ENCODE peak calls at places on chromosomes 7 and 10, in five cellular contexts. D is HepG2, S is SK-N-SH, I is K562, X is GM12878. T is an unnamed sample.

GRCh38 chr7:138245682-138246081 is 169.4 kb downstream of the AKR1D1 start:
- DNase-seq in D (peak; percentile 97), S (no peak), I (no peak), X (no peak), T (no peak)

GRCh38 chr7:73435471-73436009 is 2.0 kb downstream of the FZD9 start:
- DNase-seq in D (no peak), S (no peak), I (no peak), X (no peak), T (no peak)

GRCh38 chr7:117862378-117862777 is 10.9 kb downstream of the CTTNBP2 start:
- DNase-seq in D (peak; percentile 47), S (no peak), I (no peak), X (no peak), T (no peak)

GRCh38 chr7:155369-156000 is 36.9 kb upstream of the FAM20C start:
- DNase-seq in D (no peak), S (no peak), I (no peak), X (no peak), T (no peak)

GRCh38 chr7:22275574-22276150 is 81.3 kb downstream of the RAPGEF5 start:
- DNase-seq in D (no peak), S (no peak), I (no peak), X (no peak), T (no peak)

GRCh38 chr7:33711231-33712019 is 193.9 kb upstream of the BMPER start:
- DNase-seq in D (no peak), S (no peak), I (no peak), X (no peak), T (no peak)

GRCh38 chr10:93287775-93288174 is 194.4 kb downstream of the MYOF start:
- DNase-seq in D (no peak), S (no peak), I (no peak), X (no peak), T (no peak)

GRCh38 chr10:132885451-132886210 is 56.7 kb downstream of the CFAP46 start:
- DNase-seq in D (no peak), S (no peak), I (no peak), X (no peak), T (no peak)

GRCh38 chr7:158743219-158743618 is 38.6 kb upstream of the NCAPG2 start:
- DNase-seq in D (no peak), S (no peak), I (no peak), X (no peak), T (no peak)

GRCh38 chr10:102869290-102870198 is at the start of gene AS3MT:
- DNase-seq in D (peak; percentile 38), S (peak; percentile 92), I (no peak), X (no peak), T (no peak)

GRCh38 chr10:82778908-82779307 is 903.9 kb downstream of the NRG3 start:
- DNase-seq in D (no peak), S (no peak), I (no peak), X (no peak), T (no peak)

GRCh38 chr10:48895198-48895720 is 44.4 kb downstream of the LRRC18 start:
- DNase-seq in D (no peak), S (no peak), I (no peak), X (no peak), T (no peak)

GRCh38 chr7:100065452-100066186 is 15.9 kb downstream of the ZNF3 start:
- DNase-seq in D (no peak), S (peak; percentile 65), I (peak; percentile 74), X (no peak), T (no peak)

GRCh38 chr7:132322981-132323380 is 253.3 kb downstream of the PLXNA4 start:
- DNase-seq in D (no peak), S (no peak), I (no peak), X (no peak), T (no peak)

GRCh38 chr10:22911889-22912762 is 15.7 kb upstream of the ARMC3 start:
- DNase-seq in D (peak; percentile 56), S (peak; percentile 53), I (no peak), X (no peak), T (no peak)

GRCh38 chr10:33822774-33823173 is 488.3 kb upstream of the NRP1 start:
- DNase-seq in D (no peak), S (no peak), I (no peak), X (no peak), T (no peak)

GRCh38 chr10:3071405-3072198 is 4.3 kb downstream of the PFKP start:
- DNase-seq in D (no peak), S (no peak), I (peak; percentile 47), X (no peak), T (peak; percentile 91)

GRCh38 chr7:104142147-104142546 is 65.7 kb downstream of the ORC5 start:
- DNase-seq in D (no peak), S (no peak), I (no peak), X (no peak), T (no peak)

GRCh38 chr10:49417311-49418052 is 21.6 kb upstream of the DRGX start:
- DNase-seq in D (no peak), S (no peak), I (no peak), X (no peak), T (no peak)

GRCh38 chr10:110651044-110651958 is 7.2 kb downstream of the RBM20 start:
- DNase-seq in D (no peak), S (peak; percentile 45), I (peak; percentile 50), X (no peak), T (no peak)

GRCh38 chr7:273327-273726 is 16.6 kb upstream of the FOXL3 start:
- DNase-seq in D (no peak), S (no peak), I (no peak), X (no peak), T (no peak)

GRCh38 chr7:12389089-12389700 is 14.5 kb downstream of the VWDE start:
- DNase-seq in D (peak; percentile 59), S (peak; percentile 65), I (peak; percentile 37), X (no peak), T (peak; percentile 43)

GRCh38 chr10:86693289-86693688 is 25.0 kb downstream of the LDB3 start:
- DNase-seq in D (no peak), S (no peak), I (no peak), X (no peak), T (no peak)

GRCh38 chr10:35640951-35641429 is 1.1 kb downstream of the FZD8 start:
- DNase-seq in D (peak; percentile 32), S (peak; percentile 84), I (no peak), X (no peak), T (peak; percentile 31)

GRCh38 chr7:140079121-140079536 is 16.4 kb upstream of the PARP12 start:
- DNase-seq in D (peak; percentile 57), S (peak; percentile 83), I (peak; percentile 66), X (no peak), T (no peak)

GRCh38 chr10:100282907-100283306 is 3.6 kb downstream of the BLOC1S2 start:
- DNase-seq in D (no peak), S (no peak), I (no peak), X (no peak), T (no peak)
- TF ChIP-seq ZBTB33 in D (no peak), S (no peak), I (no peak), X (no peak), T (no peak)

DNA sequence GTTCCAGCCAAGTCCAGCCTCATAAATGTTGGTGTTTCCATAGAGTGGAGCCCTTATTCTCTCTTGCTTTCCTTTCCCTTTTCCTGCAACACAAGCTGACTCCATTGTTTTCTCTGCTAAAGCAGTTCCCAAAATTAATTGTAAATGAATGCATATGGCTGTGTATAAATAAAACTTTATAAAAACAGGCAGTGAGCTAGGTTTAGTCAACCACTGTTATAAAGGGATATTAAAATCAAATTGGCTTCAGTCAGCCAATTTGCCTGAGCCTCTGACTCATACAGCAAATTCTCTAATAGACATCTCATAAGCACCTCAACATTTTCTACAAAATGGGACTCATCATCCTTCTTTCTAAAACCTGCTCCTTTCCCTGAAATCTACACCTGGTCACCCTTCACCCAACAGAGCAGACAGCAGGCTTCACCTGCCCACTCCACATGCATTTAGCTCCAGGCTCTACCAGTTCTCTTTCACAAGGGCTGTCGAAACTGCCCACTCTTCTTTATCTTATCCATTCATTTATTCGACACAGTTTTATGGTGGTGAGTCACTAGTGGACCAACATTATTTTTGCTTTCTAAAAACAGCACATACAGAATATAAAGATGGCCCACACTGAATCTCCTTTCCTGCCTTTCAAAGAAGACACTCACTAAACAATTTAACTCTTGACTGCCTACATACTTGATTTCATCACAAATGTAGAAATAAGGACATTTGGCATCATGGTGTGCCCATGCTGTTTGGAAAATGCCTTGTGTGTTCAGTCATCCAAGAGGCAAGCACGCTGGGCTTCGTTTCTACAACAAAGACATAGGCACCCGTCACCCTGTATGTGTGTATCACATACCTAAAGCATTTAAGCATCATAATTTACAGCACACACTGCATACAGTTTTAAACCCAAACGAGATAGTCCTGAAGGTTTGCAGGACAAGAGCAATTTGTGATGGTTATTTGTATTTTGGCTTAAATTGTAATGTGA is 74.5 kb upstream of the C7orf33 start:
- DNase-seq in D (no peak), S (no peak), I (no peak), X (no peak), T (no peak)
- TF ChIP-seq ZBTB33 in D (no peak), S (no peak), I (no peak), X (no peak), T (no peak)

DNA sequence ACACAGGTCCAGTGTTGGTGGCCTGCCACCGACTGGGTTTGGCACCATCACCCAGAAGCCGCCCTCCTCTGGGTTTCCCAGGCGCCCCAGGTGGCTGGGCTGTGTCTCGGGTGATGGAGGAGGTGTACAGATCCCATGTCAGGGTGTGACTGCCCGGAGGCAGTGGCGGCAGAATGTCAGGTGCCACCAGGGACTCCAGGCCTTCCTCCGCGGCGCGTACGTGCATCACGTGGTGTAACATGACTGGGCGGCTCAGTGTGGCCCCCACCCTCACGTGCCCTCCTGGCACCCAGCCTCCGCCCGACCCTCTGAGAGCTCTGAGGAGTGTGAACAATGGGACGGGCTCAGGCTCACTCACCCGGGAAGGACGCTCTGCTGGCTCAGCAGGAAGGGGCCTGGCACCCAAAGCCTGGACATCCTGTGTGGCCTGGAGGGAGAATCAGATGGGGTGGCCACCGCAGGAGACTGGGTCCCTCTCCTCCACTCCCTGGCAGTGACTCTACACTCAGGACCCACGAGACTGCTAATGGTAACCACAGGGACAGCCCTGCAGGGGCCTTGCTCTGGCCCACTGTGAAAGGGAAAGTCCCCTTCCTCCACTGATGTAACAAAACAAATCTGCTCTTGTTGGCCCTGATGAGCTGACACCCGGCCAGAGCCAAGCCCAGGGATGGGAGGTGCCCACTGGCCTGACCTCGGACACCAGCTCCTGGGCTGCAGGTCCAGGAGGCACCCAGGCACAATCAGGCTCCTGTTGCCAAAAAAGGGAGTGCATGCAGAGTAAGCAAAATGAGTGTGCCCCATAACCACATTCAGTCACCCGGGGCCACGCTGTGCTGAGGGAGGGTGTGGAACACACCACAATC is 164.8 kb downstream of the PRKAG2 start:
- DNase-seq in D (no peak), S (no peak), I (no peak), X (no peak), T (no peak)
- TF ChIP-seq ZBTB33 in D (no peak), S (no peak), I (no peak), X (no peak), T (no peak)

DNA sequence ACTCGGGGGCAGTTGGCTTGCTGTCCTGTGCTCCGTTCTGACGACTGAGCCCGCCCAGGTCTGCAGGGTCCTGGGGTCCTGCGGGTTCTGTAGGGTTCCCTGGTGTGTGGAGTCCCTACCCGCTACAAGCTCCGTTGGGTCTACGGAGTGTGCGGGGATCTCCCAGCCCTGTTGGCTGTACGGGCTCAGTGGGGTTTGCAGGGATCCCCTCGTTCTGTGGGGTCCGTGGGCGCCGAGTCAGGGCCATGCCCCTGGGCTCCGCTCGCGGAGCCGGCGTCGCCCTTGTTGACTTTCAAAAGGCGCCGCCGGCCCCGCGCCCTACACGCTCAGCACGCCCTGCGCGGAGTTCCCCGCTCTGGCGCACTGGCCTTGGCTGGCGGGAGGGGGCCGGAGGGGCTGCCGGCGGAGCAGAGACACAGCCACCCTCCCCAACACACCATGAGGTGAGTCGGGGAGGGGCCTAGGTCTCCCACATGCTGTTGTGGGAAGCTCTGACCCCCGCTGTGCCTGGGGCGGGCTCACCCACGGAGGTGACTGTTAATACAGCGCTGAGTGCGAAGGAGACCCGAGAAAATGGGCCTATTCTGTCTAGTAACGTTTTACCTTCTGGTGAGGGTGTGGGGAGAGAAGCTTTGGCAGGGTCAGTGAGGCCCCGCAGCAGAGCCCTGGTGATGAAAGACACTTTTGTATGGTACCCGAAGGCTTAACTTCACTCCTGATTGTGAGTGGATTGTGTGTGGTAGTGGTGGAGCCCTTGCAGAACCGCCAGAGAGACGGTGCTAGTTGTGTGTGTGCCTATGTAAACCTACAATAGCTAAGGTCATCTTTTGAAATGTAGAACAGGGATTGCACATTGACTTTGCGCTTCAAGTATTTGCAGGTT is 8.1 kb downstream of the TASOR2 start:
- DNase-seq in D (peak; percentile 82), S (peak; percentile 75), I (peak; percentile 81), X (peak; percentile 32), T (no peak)
- TF ChIP-seq ZBTB33 in D (no peak), S (no peak), I (no peak), X (no peak), T (no peak)

T was measured in HCT116.